ENCODE peak calls at places on chromosomes 11 and 22, in six cellular contexts. P is upper lobe of left lung, W is HepG2, F is A549, H is GM12878, V is K562. O is an unnamed sample.

GRCh38 chr22:44091021-44091721 is 67.1 kb downstream of the PARVB start:
- ATAC-seq in P (no peak), W (peak; percentile 71), F (peak; percentile 76), H (peak; percentile 26), V (no peak), O (no peak)

GRCh38 chr22:31973739-31974138 is 29.4 kb downstream of the YWHAH start:
- ATAC-seq in P (no peak), W (no peak), F (no peak), H (no peak), V (no peak), O (no peak)

GRCh38 chr22:35230839-35231584 is 26.3 kb upstream of the HMGXB4 start:
- ATAC-seq in P (no peak), W (peak; percentile 82), F (peak; percentile 74), H (peak; percentile 70), V (peak; percentile 89), O (no peak)

GRCh38 chr11:118715245-118715807 is 35.9 kb upstream of the TREH start:
- ATAC-seq in P (peak; percentile 58), W (peak; percentile 47), F (no peak), H (peak; percentile 71), V (peak; percentile 56), O (peak; percentile 77)

GRCh38 chr22:20125201-20126174 is 6.1 kb upstream of the ZDHHC8 start:
- ATAC-seq in P (no peak), W (no peak), F (no peak), H (no peak), V (no peak), O (no peak)

GRCh38 chr11:8967159-8967558 is 2.9 kb upstream of the TMEM9B start:
- ATAC-seq in P (no peak), W (no peak), F (no peak), H (no peak), V (no peak), O (no peak)

GRCh38 chr11:47340980-47341775 is 11.3 kb downstream of the MYBPC3 start:
- ATAC-seq in P (peak; percentile 61), W (peak; percentile 42), F (peak; percentile 33), H (no peak), V (peak; percentile 24), O (peak; percentile 26)

GRCh38 chr11:12560362-12560761 is 113.9 kb upstream of the TEAD1 start:
- ATAC-seq in P (no peak), W (no peak), F (no peak), H (no peak), V (no peak), O (no peak)

GRCh38 chr11:4539603-4540219 is 5.3 kb upstream of the OR52M1 start:
- ATAC-seq in P (peak; percentile 85), W (peak; percentile 84), F (peak; percentile 96), H (peak; percentile 90), V (peak; percentile 92), O (peak; percentile 69)

GRCh38 chr11:21564095-21564494 is 628.8 kb upstream of the ANO5 start:
- ATAC-seq in P (no peak), W (no peak), F (no peak), H (peak; percentile 80), V (no peak), O (no peak)

DNA sequence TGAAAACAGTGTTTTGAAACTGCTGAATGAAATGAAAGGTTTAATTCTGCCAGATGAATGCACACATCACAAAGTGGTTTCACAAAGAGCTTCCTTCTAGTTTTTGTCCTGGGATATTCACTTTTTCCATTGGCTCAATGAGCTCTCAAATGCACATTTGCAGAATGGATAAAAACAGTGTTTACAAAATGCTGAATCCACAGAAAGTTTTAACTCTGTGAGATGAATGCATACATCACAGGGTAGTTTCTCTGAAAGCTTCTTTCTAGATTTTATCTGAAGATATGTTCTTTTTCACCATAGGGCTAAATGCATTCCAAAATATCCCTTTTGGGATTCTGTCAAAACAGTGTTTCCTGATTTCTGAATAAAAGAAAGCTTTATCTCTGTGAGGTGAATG is 237.6 kb downstream of the OR4A5 start:
- ATAC-seq in P (no peak), W (no peak), F (no peak), H (no peak), V (no peak), O (no peak)
- H3K9me3 ChIP-seq in P (peaks cover 63% of the 10 kb centered on the region), W (peaks cover 79% of the 10 kb centered on the region), F (peaks cover 21% of the 10 kb centered on the region), H (no peaks in the 10 kb centered on the region), V (no peaks in the 10 kb centered on the region), O (no peaks in the 10 kb centered on the region)

GRCh38 chr11:58916637-58917036 is 22.7 kb upstream of the GLYATL1 start:
- ATAC-seq in P (no peak), W (no peak), F (no peak), H (no peak), V (no peak), O (no peak)
- H3K4me1 ChIP-seq in P (no peaks in the 10 kb centered on the region), W (no peaks in the 10 kb centered on the region), F (no peaks in the 10 kb centered on the region), H (no peaks in the 10 kb centered on the region), V (no peaks in the 10 kb centered on the region), O (no peaks in the 10 kb centered on the region)

DNA sequence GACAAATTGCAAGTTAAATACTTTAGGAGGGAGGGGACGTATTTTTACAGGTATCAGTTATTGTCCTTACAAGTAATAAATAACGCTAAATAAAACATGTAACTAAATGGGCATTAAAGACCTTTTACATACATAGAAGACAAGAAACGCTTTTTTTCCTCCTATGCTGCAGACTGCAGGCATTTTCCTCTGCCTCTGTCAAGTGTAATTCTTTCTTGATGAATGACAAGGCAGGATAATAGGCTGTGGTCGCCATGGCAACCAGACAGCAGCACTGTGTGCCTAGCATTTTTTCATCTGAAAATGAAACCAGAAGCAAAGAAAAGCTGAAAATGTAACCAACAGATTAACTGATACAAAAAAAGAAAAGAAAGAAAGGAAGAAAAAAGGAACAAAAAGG is 46.1 kb downstream of the BLID start:
- ATAC-seq in P (peak; percentile 56), W (no peak), F (no peak), H (no peak), V (no peak), O (peak; percentile 80)
- TF ChIP-seq EP300 in P (no peak), W (no peak), F (no peak), H (no peak), V (no peak), O (no peak)

DNA sequence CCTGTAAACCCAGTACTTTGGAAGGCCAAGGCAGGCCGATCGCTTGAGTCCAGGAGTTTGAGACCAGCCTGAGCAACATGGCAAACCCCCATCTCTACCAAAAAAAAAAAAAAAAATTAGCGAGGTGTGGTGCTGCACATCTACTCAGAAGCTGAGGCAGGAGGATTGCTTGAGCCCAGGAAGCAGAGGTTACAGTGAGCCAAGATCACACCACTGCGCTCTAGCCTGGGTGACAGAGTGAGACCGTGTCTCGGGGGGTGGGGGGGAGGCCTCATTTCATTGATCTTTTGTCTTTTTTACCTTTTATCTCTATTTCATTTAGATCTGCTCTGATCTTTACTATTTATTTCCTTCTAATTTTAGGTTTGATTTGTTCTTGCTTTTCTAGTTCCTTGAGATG is 51.8 kb downstream of the KCNQ1OT1 start:
- ATAC-seq in P (no peak), W (no peak), F (no peak), H (no peak), V (no peak), O (no peak)
- H3K9me3 ChIP-seq in P (peaks cover 93% of the 10 kb centered on the region), W (peaks cover 100% of the 10 kb centered on the region), F (peaks cover 98% of the 10 kb centered on the region), H (peaks cover 7% of the 10 kb centered on the region), V (peaks cover 35% of the 10 kb centered on the region), O (peaks cover 98% of the 10 kb centered on the region)

GRCh38 chr11:117481885-117482284 is 154.2 kb downstream of the CEP164 start:
- ATAC-seq in P (no peak), W (no peak), F (no peak), H (no peak), V (no peak), O (no peak)
- H3K4me1 ChIP-seq in P (no peaks in the 10 kb centered on the region), W (no peaks in the 10 kb centered on the region), F (no peaks in the 10 kb centered on the region), H (no peaks in the 10 kb centered on the region), V (no peaks in the 10 kb centered on the region), O (no peaks in the 10 kb centered on the region)

GRCh38 chr22:28448625-28449024 is 231.0 kb downstream of the TTC28 start:
- ATAC-seq in P (no peak), W (no peak), F (no peak), H (no peak), V (peak; percentile 84), O (no peak)

GRCh38 chr22:28450109-28450508 is 229.5 kb downstream of the TTC28 start:
- ATAC-seq in P (no peak), W (no peak), F (no peak), H (no peak), V (no peak), O (no peak)

DNA sequence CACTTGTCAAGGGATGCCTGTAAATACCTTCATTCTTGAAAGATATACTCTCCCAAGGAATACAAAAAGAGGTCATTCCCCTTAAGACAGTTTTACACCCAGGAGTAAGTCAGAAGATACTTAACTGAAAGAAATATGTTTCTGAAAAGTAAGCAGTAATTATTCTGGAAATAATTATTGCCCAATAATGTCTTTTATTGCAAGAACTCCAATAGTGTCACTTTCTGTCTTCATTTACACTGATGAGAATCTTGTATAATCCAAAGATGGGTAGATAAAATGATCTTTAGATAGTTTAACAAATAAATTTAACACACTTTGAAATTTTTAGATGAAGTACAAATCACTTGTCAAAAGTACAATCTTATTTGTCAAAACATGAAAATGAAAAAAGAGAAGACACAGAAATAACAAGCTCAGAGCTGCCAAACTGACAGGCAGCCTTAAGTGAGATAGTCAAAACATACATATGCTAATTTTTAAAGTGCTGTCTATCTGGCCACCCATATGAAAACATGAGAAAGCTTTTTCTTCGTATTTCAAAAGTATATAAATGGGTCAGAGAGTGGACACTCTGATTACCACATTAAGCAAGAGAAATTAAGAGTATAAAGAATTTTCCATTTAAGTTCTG is 225.1 kb downstream of the TTC28 start:
- ATAC-seq in P (no peak), W (no peak), F (no peak), H (no peak), V (no peak), O (no peak)
- TF ChIP-seq EP300 in P (no peak), W (no peak), F (no peak), H (no peak), V (no peak), O (no peak)

GRCh38 chr11:133719532-133720235 is 125.6 kb downstream of the SPATA19 start:
- ATAC-seq in P (no peak), W (no peak), F (no peak), H (no peak), V (no peak), O (no peak)
- H3K9me3 ChIP-seq in P (no peaks in the 10 kb centered on the region), W (no peaks in the 10 kb centered on the region), F (no peaks in the 10 kb centered on the region), H (no peaks in the 10 kb centered on the region), V (no peaks in the 10 kb centered on the region), O (no peaks in the 10 kb centered on the region)

O was measured in gastroesophageal sphincter.